ENCODE peak calls at places on chromosomes 16 and 17, in five cellular contexts. R is gastrocnemius medialis, P is cardiac muscle cell, X is thoracic aorta, E is upper lobe of right lung. A is an unnamed sample.

GRCh38 chr17:48558731-48559608 is 14.1 kb upstream of the HOXB2 start:
- DNase-seq in R (no peak), P (no peak), X (no peak), E (peak), A (no peak)

GRCh38 chr17:57861000-57861736 is 11.3 kb upstream of the MRPS23 start:
- DNase-seq in R (peak), P (no peak), X (peak), E (peak), A (no peak)

GRCh38 chr16:4475880-4476790 is at the start of gene HMOX2:
- DNase-seq in R (peak), P (peak), X (peak), E (peak), A (peak)

GRCh38 chr17:57604771-57605733 is 140.0 kb downstream of the CCDC182 start:
- DNase-seq in R (peak), P (peak), X (no peak), E (peak), A (no peak)

GRCh38 chr16:21104124-21104860 is 46.4 kb downstream of the DNAH3 start:
- DNase-seq in R (no peak), P (peak), X (no peak), E (no peak), A (peak)

GRCh38 chr16:59905131-59905530 is 1171.0 kb upstream of the GOT2 start:
- DNase-seq in R (no peak), P (no peak), X (no peak), E (no peak), A (no peak)

GRCh38 chr16:50440991-50441390 is 72.2 kb upstream of the BRD7 start:
- DNase-seq in R (no peak), P (no peak), X (no peak), E (no peak), A (no peak)

GRCh38 chr17:37358098-37358829 is 17.5 kb upstream of the C17orf78 start:
- DNase-seq in R (peak), P (peak), X (peak), E (peak), A (peak)

GRCh38 chr17:78253946-78254672 is 22.7 kb downstream of the TMEM235 start:
- DNase-seq in R (peak), P (peak), X (peak), E (peak), A (peak)

GRCh38 chr16:20920799-20921198 is 20.2 kb downstream of the LYRM1 start:
- DNase-seq in R (no peak), P (no peak), X (no peak), E (no peak), A (no peak)

GRCh38 chr17:81601525-81602120 is 35.3 kb downstream of the NPLOC4 start:
- DNase-seq in R (no peak), P (peak), X (no peak), E (no peak), A (peak)

GRCh38 chr16:29961479-29962343 is at the start of gene TMEM219:
- DNase-seq in R (peak), P (peak), X (peak), E (peak), A (peak)

GRCh38 chr17:42309142-42309541 is 20.8 kb downstream of the STAT5A start:
- DNase-seq in R (no peak), P (no peak), X (no peak), E (no peak), A (no peak)

GRCh38 chr17:72556944-72557826 is 436.4 kb downstream of the SOX9 start:
- DNase-seq in R (peak), P (peak), X (no peak), E (peak), A (peak)

GRCh38 chr17:45287526-45288264 is 25.8 kb upstream of the SPATA32 start:
- DNase-seq in R (no peak), P (no peak), X (no peak), E (no peak), A (no peak)

GRCh38 chr17:57044976-57045867 is 39.8 kb upstream of the AKAP1 start:
- DNase-seq in R (no peak), P (no peak), X (no peak), E (peak), A (no peak)

GRCh38 chr17:72409405-72410002 is 288.7 kb downstream of the SOX9 start:
- DNase-seq in R (no peak), P (no peak), X (no peak), E (no peak), A (no peak)

GRCh38 chr17:34499576-34499975 is 79.8 kb upstream of the TMEM132E start:
- DNase-seq in R (no peak), P (peak), X (no peak), E (no peak), A (peak)

GRCh38 chr16:88491560-88492310 is 38.7 kb downstream of the ZFPM1 start:
- DNase-seq in R (no peak), P (no peak), X (no peak), E (no peak), A (no peak)

GRCh38 chr16:85170066-85171003 is 58.1 kb upstream of the CIBAR2 start:
- DNase-seq in R (peak), P (no peak), X (no peak), E (no peak), A (no peak)

GRCh38 chr17:14299261-14300093 is 1.4 kb upstream of the HS3ST3B1 start:
- DNase-seq in R (no peak), P (peak), X (no peak), E (peak), A (peak)

GRCh38 chr16:81904320-81904719 is 107.0 kb downstream of the SDR42E1 start:
- DNase-seq in R (no peak), P (no peak), X (no peak), E (no peak), A (no peak)

GRCh38 chr17:8835106-8835505 is 32.4 kb downstream of the PIK3R6 start:
- DNase-seq in R (no peak), P (no peak), X (no peak), E (no peak), A (no peak)

GRCh38 chr17:48510761-48511604 is 19.8 kb downstream of the HOXB1 start:
- DNase-seq in R (no peak), P (peak), X (no peak), E (no peak), A (no peak)

GRCh38 chr17:36972186-36972686 is 23.5 kb downstream of the AATF start:
- DNase-seq in R (no peak), P (no peak), X (no peak), E (no peak), A (no peak)

GRCh38 chr17:80474231-80474932 is 2.0 kb downstream of the NPTX1 start:
- DNase-seq in R (no peak), P (peak), X (no peak), E (no peak), A (no peak)

GRCh38 chr17:75130632-75131277 is 787 bp downstream of the NT5C start:
- DNase-seq in R (no peak), P (peak), X (no peak), E (peak), A (peak)
- TF ChIP-seq CTCF in R (no peak), P (peak), X (peak), E (peak), A (no peak)

GRCh38 chr16:55846598-55847346 is 13.9 kb upstream of the CES1 start:
- DNase-seq in R (no peak), P (no peak), X (no peak), E (no peak), A (no peak)

GRCh38 chr16:55842369-55843104 is 9.6 kb upstream of the CES1 start:
- DNase-seq in R (no peak), P (peak), X (no peak), E (no peak), A (peak)

GRCh38 chr16:55843105-55843395 is 10.2 kb upstream of the CES1 start:
- DNase-seq in R (no peak), P (no peak), X (no peak), E (no peak), A (no peak)
- TF ChIP-seq CTCF in R (no peak), P (no peak), X (no peak), E (no peak), A (no peak)

GRCh38 chr17:59357219-59357699 is 25.8 kb downstream of the YPEL2 start:
- DNase-seq in R (no peak), P (peak), X (no peak), E (no peak), A (no peak)
- TF ChIP-seq CTCF in R (no peak), P (no peak), X (no peak), E (no peak), A (no peak)

GRCh38 chr17:29445844-29446243 is 55.7 kb downstream of the TAOK1 start:
- DNase-seq in R (no peak), P (no peak), X (no peak), E (no peak), A (no peak)
- TF ChIP-seq CTCF in R (no peak), P (no peak), X (no peak), E (no peak), A (no peak)

A was measured in endothelial cell.